ENCODE peak calls at places on chromosome 12, in five cellular contexts. W is HCT116, E is SK-N-SH, Y is GM12878, B is K562. V is an unnamed sample.

GRCh38 chr12:106113042-106113441 is 25.7 kb downstream of the NUAK1 start:
- DNase-seq in E (no peak), W (peak), B (no peak), Y (peak), V (no peak)

GRCh38 chr12:80513211-80513610 is 69.2 kb downstream of the PTPRQ start:
- DNase-seq in W (no peak), E (peak), Y (no peak), B (no peak), V (no peak)

GRCh38 chr12:107404981-107405380 is 280.6 kb upstream of the PWP1 start:
- DNase-seq in E (peak), W (peak), B (peak), Y (no peak), V (peak)

GRCh38 chr12:30268036-30268435 is 427.6 kb downstream of the IPO8 start:
- DNase-seq in Y (no peak), E (no peak), B (no peak), W (no peak), V (no peak)

GRCh38 chr12:113846275-113846674 is 119.8 kb downstream of the RBM19 start:
- DNase-seq in E (no peak), W (no peak), B (peak), Y (no peak), V (no peak)

GRCh38 chr12:28759334-28759733 is 389.7 kb upstream of the FAR2 start:
- DNase-seq in Y (no peak), W (no peak), B (no peak), E (no peak), V (peak)

GRCh38 chr12:87117516-87117915 is 861.3 kb upstream of the MGAT4C start:
- DNase-seq in Y (no peak), E (no peak), B (no peak), W (no peak), V (no peak)

GRCh38 chr12:52687527-52688385 is 7.5 kb upstream of the KRT1 start:
- DNase-seq in W (peak), Y (no peak), B (no peak), E (no peak), V (no peak)

GRCh38 chr12:93683410-93683809 is 6.2 kb downstream of the CRADD start:
- DNase-seq in Y (no peak), B (no peak), W (no peak), E (no peak), V (no peak)

GRCh38 chr12:724194-724855 is 28.1 kb upstream of the WNK1 start:
- DNase-seq in W (peak), E (no peak), B (peak), Y (no peak), V (peak)

GRCh38 chr12:12582895-12583303 is 20.2 kb upstream of the DUSP16 start:
- DNase-seq in E (no peak), W (no peak), B (no peak), Y (peak), V (no peak)

GRCh38 chr12:114690267-114691135 is 6.5 kb upstream of the TBX3 start:
- DNase-seq in Y (no peak), E (peak), W (no peak), B (no peak), V (no peak)

GRCh38 chr12:104496336-104496735 is 39.6 kb downstream of the CHST11 start:
- DNase-seq in E (peak), B (no peak), W (no peak), Y (no peak), V (no peak)

GRCh38 chr12:67515679-67516363 is 132.7 kb upstream of the DYRK2 start:
- DNase-seq in W (no peak), Y (peak), B (no peak), E (no peak), V (no peak)

GRCh38 chr12:107864235-107864634 is 89.7 kb downstream of the ASCL4 start:
- DNase-seq in E (peak), Y (no peak), W (no peak), B (no peak), V (no peak)

GRCh38 chr12:79911889-79912656 is 22.8 kb downstream of the PPP1R12A start:
- DNase-seq in B (no peak), Y (no peak), W (no peak), E (no peak), V (no peak)

GRCh38 chr12:49811136-49811535 is 17.1 kb downstream of the NCKAP5L start:
- DNase-seq in Y (no peak), E (no peak), W (no peak), B (no peak), V (no peak)

GRCh38 chr12:15852383-15852782 is 29.8 kb upstream of the STRAP start:
- DNase-seq in W (no peak), B (no peak), E (no peak), Y (no peak), V (no peak)

GRCh38 chr12:103881261-103881660 is 40.2 kb upstream of the NT5DC3 start:
- DNase-seq in Y (peak), E (no peak), W (no peak), B (no peak), V (no peak)

GRCh38 chr12:59780605-59781135 is 184.8 kb downstream of the SLC16A7 start:
- DNase-seq in W (peak), E (no peak), Y (no peak), B (no peak), V (peak)

GRCh38 chr12:46904406-46905240 is 78.8 kb upstream of the SLC38A4 start:
- DNase-seq in E (no peak), Y (no peak), B (no peak), W (no peak), V (no peak)

GRCh38 chr12:113228394-113229028 is 7.2 kb downstream of the TPCN1 start:
- DNase-seq in E (no peak), B (no peak), Y (no peak), W (no peak), V (no peak)

DNA sequence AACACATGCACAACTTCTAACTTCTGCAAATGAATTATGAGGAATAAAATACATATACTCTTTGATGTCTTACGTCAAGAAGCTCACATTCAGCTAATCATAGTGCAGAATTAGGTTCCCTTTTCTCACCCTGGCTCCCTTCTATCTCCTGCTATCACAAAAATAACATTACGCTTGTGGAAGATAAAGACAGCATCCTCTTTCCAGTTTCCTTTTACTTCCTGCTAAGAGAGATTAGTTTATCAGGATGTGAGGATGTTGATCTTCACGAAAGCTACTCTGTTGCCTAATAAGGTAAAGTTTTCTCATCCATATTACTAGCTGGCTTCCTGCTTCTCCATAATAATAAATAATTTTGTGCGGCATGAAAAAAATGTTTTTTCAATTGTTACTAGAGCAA is 217.6 kb upstream of the DCN start:
- DNase-seq in Y (no peak), B (peak), W (no peak), E (no peak), V (no peak)
- TF ChIP-seq YY1 in Y (no peak), B (no peak), W (no peak), E (no peak), V (no peak)

GRCh38 chr12:32211066-32211768 is 104.6 kb downstream of the BICD1 start:
- DNase-seq in B (no peak), W (no peak), Y (no peak), E (no peak), V (no peak)
- TF ChIP-seq YY1 in B (no peak), W (no peak), Y (no peak), E (no peak), V (no peak)

GRCh38 chr12:6605425-6606330 is 1.5 kb downstream of the CHD4 start:
- DNase-seq in B (peak), W (no peak), Y (no peak), E (peak), V (no peak)

GRCh38 chr12:6607751-6608591 is 792 bp upstream of the CHD4 start:
- DNase-seq in W (peak), B (peak), E (peak), Y (peak), V (no peak)

GRCh38 chr12:6606331-6607131 is 648 bp downstream of the CHD4 start:
- DNase-seq in B (peak), W (no peak), E (peak), Y (no peak), V (no peak)

GRCh38 chr12:6612247-6612646 is 5.1 kb upstream of the CHD4 start:
- DNase-seq in B (peak), W (no peak), Y (no peak), E (no peak), V (no peak)

DNA sequence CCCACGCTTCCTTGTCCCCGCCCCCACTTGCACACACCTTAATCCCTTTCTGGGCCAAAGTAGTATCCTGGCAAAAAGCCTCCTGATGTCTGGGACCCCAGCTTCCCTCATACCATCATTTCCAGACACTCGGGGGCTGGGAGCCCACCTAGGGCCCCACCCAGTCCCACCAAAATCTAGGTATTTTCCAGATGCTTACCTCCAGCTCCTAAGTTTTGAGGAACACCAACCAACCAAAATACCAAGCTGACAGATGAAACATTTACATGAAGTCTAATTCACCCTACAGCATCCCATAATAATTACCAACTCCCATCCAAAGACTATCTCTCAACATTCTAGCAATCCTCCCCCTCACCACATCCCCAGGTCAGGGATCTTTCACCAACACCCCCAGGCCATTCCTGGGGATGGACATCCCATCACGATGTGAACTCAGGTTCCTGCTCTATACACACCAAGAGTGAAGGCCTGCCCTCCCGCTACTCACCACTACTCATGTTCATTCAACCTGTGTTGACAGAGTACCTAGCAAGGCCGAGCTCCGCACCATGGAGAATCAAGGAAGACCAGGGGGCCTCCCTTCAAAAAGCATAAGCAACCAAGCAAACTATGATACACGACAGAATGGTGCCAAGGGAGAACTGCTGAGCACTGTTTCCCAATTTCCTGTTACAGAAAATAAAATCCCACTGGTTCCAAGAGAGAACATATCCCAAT is 1.6 kb upstream of the CHD4 start:
- DNase-seq in Y (no peak), W (no peak), E (no peak), B (peak), V (no peak)
- TF ChIP-seq YY1 in Y (no peak), W (no peak), E (no peak), B (no peak), V (no peak)

GRCh38 chr12:21471294-21471693 is 30.1 kb downstream of the RECQL start:
- DNase-seq in B (no peak), E (no peak), Y (no peak), W (no peak), V (no peak)

GRCh38 chr12:21472197-21472596 is 29.2 kb downstream of the RECQL start:
- DNase-seq in E (no peak), W (no peak), Y (no peak), B (no peak), V (no peak)

GRCh38 chr12:21475552-21475951 is 25.9 kb downstream of the RECQL start:
- DNase-seq in Y (no peak), B (no peak), W (no peak), E (no peak), V (no peak)

GRCh38 chr12:21478756-21479455 is 22.5 kb downstream of the RECQL start:
- DNase-seq in E (no peak), B (no peak), Y (no peak), W (no peak), V (no peak)

DNA sequence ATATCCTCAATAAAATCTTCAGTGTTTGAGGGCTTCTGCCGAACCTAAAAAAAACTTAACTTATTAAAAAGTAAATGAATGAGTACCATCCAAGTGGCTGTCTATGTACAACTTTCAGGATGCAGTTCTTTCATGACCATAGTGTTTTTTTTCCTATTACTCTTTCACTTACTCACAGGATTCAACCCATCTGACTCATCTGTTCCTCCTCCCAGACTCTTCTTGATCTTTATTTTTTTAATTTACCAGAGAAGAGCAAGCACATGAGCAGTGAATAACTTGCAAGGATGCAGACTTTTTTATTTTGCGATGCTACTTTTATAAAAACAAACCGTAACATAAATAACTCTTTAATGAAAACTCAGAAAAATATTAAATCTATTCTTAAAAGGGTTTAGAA is 24.5 kb downstream of the RECQL start:
- DNase-seq in B (no peak), Y (no peak), W (no peak), E (no peak), V (no peak)
- TF ChIP-seq YY1 in B (no peak), Y (no peak), W (no peak), E (no peak), V (no peak)

GRCh38 chr12:111247083-111247783 is 121.7 kb downstream of the PHETA1 start:
- DNase-seq in Y (no peak), E (no peak), W (no peak), B (no peak), V (no peak)

GRCh38 chr12:111248221-111248620 is 120.7 kb downstream of the PHETA1 start:
- DNase-seq in Y (no peak), E (peak), B (peak), W (no peak), V (no peak)

GRCh38 chr12:111251099-111251498 is 117.8 kb downstream of the PHETA1 start:
- DNase-seq in B (no peak), Y (no peak), E (no peak), W (no peak), V (no peak)

GRCh38 chr12:111250251-111250881 is 118.5 kb downstream of the PHETA1 start:
- DNase-seq in E (peak), Y (no peak), B (no peak), W (no peak), V (no peak)

GRCh38 chr12:111248981-111249380 is 119.9 kb downstream of the PHETA1 start:
- DNase-seq in Y (no peak), B (no peak), E (peak), W (no peak), V (no peak)
- TF ChIP-seq YY1 in Y (no peak), B (no peak), E (no peak), W (no peak), V (no peak)

DNA sequence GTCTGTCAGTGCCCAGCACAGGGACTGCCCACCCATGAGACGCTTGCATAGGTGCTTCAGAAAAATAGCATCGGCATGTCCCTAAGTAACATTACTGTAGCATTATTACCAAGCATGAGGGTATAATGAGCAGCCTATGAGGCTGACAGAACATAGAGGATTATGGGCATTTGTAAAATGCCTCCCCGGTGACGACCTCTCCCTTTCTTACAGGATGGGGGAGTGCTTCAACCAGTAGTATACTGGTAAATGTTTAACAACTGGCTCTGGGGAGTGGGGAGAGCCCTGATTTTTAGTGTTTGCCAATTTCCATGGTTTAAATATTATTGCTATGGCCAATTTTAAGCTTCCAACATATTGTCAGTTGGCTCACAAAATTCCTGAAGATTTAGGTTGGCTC is 104.5 kb downstream of the ETNK1 start:
- DNase-seq in B (no peak), Y (no peak), E (no peak), W (no peak), V (no peak)
- TF ChIP-seq YY1 in B (no peak), Y (no peak), E (no peak), W (no peak), V (no peak)

GRCh38 chr12:2251485-2252179 is 198.8 kb downstream of the CACNA1C start:
- DNase-seq in Y (no peak), W (no peak), B (no peak), E (no peak), V (no peak)
- TF ChIP-seq YY1 in Y (no peak), W (no peak), B (no peak), E (no peak), V (no peak)

GRCh38 chr12:21677622-21678277 is 20.1 kb upstream of the LDHB start:
- DNase-seq in Y (no peak), E (no peak), W (no peak), B (no peak), V (no peak)
- TF ChIP-seq YY1 in Y (no peak), E (no peak), W (no peak), B (no peak), V (no peak)

DNA sequence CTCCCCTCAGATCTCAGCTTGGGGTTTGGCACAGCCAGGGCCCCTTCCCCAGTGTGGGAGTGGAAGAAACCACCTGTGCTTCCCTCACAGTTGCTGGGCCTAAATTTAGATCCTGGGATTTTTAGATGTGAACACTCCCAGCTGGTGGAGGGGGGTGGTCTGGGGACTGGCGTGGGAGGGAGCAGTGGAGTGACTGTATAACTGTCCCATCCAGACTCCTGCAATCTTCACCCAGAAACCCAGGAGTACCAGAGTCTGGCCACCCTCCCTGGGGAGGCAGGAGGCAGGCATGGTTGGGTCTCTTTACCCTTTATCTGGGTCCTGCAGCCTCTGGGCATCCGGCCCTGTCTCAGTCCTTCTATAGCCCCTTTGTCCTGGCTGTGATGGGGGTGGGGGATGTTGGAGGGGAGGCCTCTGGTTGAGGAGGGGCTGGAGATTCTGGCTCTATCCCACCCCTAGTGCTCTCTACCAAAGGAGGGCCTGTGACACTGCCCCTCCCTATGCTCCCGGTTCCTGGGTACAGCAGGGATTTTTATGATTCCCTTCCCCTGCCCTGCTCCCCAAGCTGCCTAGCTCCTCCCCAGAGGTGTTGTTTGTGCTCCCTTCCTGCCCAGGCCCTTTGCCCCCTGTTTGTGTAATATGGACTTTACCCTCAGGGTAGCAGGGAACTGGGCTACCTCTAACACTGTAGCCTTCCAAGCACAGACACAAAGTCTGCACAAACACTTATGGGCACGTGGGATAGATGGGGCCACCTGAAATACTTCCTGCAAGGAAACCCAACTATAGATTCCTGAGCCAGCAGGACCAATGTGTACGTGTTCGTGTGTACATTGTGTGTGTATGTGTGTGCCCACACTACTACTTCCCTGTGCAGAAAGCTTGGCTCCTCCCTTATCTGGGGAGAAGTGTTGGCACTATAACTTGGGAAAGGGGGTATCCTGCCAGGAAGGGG is 1.7 kb downstream of the ERBB3 start:
- DNase-seq in W (no peak), E (no peak), Y (no peak), B (no peak), V (no peak)
- TF ChIP-seq YY1 in W (no peak), E (no peak), Y (no peak), B (no peak), V (no peak)